ENCODE peak calls at places on chromosomes 12 and 14, in four cellular contexts. R, H, K and L are unnamed samples.
A peak's percentile ranks its signal among the peaks of the same experiment; 100 is the strongest.

GRCh38 chr12:119200601-119201000 is 21.9 kb downstream of the HSPB8 start:
- DNase-seq in R (no peak), H (no peak), K (no peak), L (no peak)

GRCh38 chr12:64824500-64825142 is at the start of gene TBC1D30:
- DNase-seq in R (no peak), H (no peak), K (peak; percentile 25), L (peak; percentile 84)

GRCh38 chr12:121518656-121519055 is 62.2 kb downstream of the KDM2B start:
- DNase-seq in R (no peak), H (no peak), K (no peak), L (no peak)

GRCh38 chr12:44433647-44434046 is 442.5 kb downstream of the NELL2 start:
- DNase-seq in R (no peak), H (no peak), K (no peak), L (no peak)

GRCh38 chr12:117533687-117534086 is 172.3 kb upstream of the NOS1 start:
- DNase-seq in H (no peak), K (peak; percentile 43), R (no peak), L (no peak)

GRCh38 chr12:108515916-108516315 is 839 bp downstream of the FICD start:
- DNase-seq in H (no peak), K (no peak), R (no peak), L (peak; percentile 51)

GRCh38 chr14:36940476-36940875 is 231.9 kb downstream of the SLC25A21 start:
- DNase-seq in K (no peak), R (no peak), H (no peak), L (no peak)

GRCh38 chr12:107925125-107925524 is 150.6 kb downstream of the ASCL4 start:
- DNase-seq in H (no peak), R (no peak), K (no peak), L (no peak)

GRCh38 chr14:47269788-47270492 is 405.5 kb downstream of the MDGA2 start:
- DNase-seq in R (no peak), H (no peak), K (no peak), L (no peak)

GRCh38 chr14:71336488-71337192 is 429.4 kb downstream of the PCNX1 start:
- DNase-seq in H (no peak), R (no peak), K (no peak), L (no peak)

GRCh38 chr14:100741956-100742355 is 15.3 kb downstream of the DLK1 start:
- DNase-seq in R (no peak), K (no peak), H (no peak), L (no peak)

GRCh38 chr12:25071366-25071765 is 122.5 kb upstream of the BCAT1 start:
- DNase-seq in H (no peak), K (no peak), R (no peak), L (no peak)

GRCh38 chr14:53855574-53855973 is 101.1 kb downstream of the BMP4 start:
- DNase-seq in K (no peak), R (no peak), H (no peak), L (no peak)

GRCh38 chr14:103561381-103562134 is 899 bp downstream of the BAG5 start:
- DNase-seq in H (peak; percentile 40), R (no peak), K (peak; percentile 59), L (no peak)

GRCh38 chr14:70034257-70034656 is 154.5 kb downstream of the SLC8A3 start:
- DNase-seq in H (no peak), K (no peak), R (no peak), L (no peak)

GRCh38 chr14:23299558-23299957 is 3.1 kb downstream of the PPP1R3E start:
- DNase-seq in R (no peak), K (no peak), H (no peak), L (no peak)

GRCh38 chr14:80211143-80212024 is at the start of gene DIO2:
- DNase-seq in H (peak; percentile 42), K (peak; percentile 40), R (no peak), L (no peak)

GRCh38 chr12:58745348-58746125 is 174.8 kb downstream of the LRIG3 start:
- DNase-seq in H (no peak), R (no peak), K (no peak), L (no peak)

GRCh38 chr12:51773145-51773869 is 75.2 kb downstream of the FIGNL2 start:
- DNase-seq in K (no peak), H (no peak), R (no peak), L (no peak)

GRCh38 chr12:938810-939209 is 10.7 kb downstream of the RAD52 start:
- DNase-seq in R (no peak), H (no peak), K (no peak), L (no peak)

GRCh38 chr14:79705126-79705894 is 506.0 kb downstream of the DIO2 start:
- DNase-seq in K (no peak), R (no peak), H (no peak), L (no peak)

GRCh38 chr12:51785906-51786305 is 62.6 kb downstream of the FIGNL2 start:
- DNase-seq in K (no peak), R (no peak), H (no peak), L (no peak)

GRCh38 chr14:83940253-83940652 is 1589.7 kb upstream of the FLRT2 start:
- DNase-seq in K (no peak), R (no peak), H (no peak), L (no peak)

GRCh38 chr12:541676-542289 is 82.0 kb downstream of the B4GALNT3 start:
- DNase-seq in K (no peak), H (no peak), R (no peak), L (no peak)

GRCh38 chr12:7157391-7157790 is 27.2 kb downstream of the CLSTN3 start:
- DNase-seq in K (no peak), H (no peak), R (no peak), L (no peak)

GRCh38 chr12:47210776-47211175 is 131.0 kb upstream of the AMIGO2 start:
- DNase-seq in K (no peak), R (no peak), H (no peak), L (no peak)

GRCh38 chr12:121209221-121209620 is 708 bp upstream of the P2RX4 start:
- DNase-seq in K (no peak), H (no peak), R (no peak), L (no peak)

GRCh38 chr14:30656190-30656632 is 34.1 kb downstream of the SCFD1 start:
- DNase-seq in R (no peak), H (no peak), K (no peak), L (no peak)

GRCh38 chr14:29637406-29637805 is 290.2 kb downstream of the PRKD1 start:
- DNase-seq in H (peak; percentile 46), K (no peak), R (peak; percentile 79), L (no peak)

GRCh38 chr14:104876251-104876699 is 11.2 kb downstream of the CEP170B start:
- DNase-seq in K (peak; percentile 18), H (no peak), R (no peak), L (no peak)

GRCh38 chr12:104319918-104320626 is 16.5 kb downstream of the EID3 start:
- DNase-seq in H (no peak), K (no peak), R (no peak), L (no peak)

GRCh38 chr14:103427485-103428443 is 42.5 kb downstream of the MARK3 start:
- DNase-seq in H (no peak), K (no peak), R (no peak), L (no peak)

GRCh38 chr12:38892090-38892786 is 13.2 kb downstream of the CPNE8 start:
- DNase-seq in H (no peak), R (no peak), K (no peak), L (no peak)

GRCh38 chr14:22822619-22823551 is 6.8 kb upstream of the MRPL52 start:
- DNase-seq in H (peak; percentile 81), K (peak; percentile 81), R (peak; percentile 64), L (peak; percentile 93)

GRCh38 chr14:55097894-55098560 is 31.0 kb upstream of the LGALS3 start:
- DNase-seq in H (peak; percentile 77), K (no peak), R (no peak), L (no peak)

GRCh38 chr12:23694920-23695319 is 254.6 kb downstream of the SOX5 start:
- DNase-seq in H (no peak), K (no peak), R (no peak), L (no peak)

DNA sequence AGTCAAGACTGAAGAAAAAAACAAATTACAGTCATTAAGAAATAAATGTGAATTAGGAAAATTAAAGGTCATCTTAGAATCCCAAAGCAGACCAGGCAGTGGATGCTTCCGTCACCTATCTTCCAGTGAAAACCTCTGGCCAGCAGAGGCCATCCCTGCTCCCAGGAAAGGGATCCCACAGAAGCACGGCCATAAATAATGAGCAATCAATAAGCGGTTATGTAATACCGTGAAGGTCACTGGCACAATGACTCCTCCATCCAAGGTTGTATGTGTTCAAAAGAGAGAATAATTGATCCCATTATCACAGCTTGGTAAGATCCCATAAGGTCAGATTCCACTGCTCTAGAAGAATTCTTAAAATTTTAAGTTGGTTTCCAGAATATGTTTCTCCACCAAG is 85.7 kb downstream of the PPP2R5E start:
- DNase-seq in R (no peak), K (no peak), H (no peak), L (no peak)
- TF ChIP-seq CTCF in R (no peak), K (no peak), H (no peak), L (no peak)

DNA sequence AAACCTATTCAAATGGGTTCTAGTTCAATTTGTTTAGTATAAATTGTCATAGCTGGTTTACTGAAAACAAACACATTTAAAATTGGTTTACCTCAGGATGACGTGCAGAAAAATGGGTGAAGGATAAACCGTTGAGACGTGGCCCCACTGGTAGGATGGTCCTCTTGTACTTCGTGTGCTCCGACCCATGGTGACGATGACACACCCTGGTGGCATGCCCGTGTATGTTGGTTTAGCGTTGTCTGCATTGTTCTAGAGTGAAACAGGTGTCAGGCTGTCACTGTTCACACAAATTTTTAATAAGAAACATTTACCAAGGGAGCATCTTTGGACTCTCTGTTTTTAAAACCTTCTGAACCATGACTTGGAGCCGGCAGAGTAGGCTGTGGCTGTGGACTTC is 8.3 kb downstream of the CALM1 start:
- DNase-seq in K (no peak), R (no peak), H (no peak), L (no peak)
- TF ChIP-seq CTCF in K (no peak), R (no peak), H (no peak), L (no peak)

GRCh38 chr12:114134922-114135321 is 168.8 kb upstream of the RBM19 start:
- DNase-seq in K (no peak), R (no peak), H (no peak), L (no peak)

GRCh38 chr12:114136656-114137055 is 170.5 kb upstream of the RBM19 start:
- DNase-seq in H (no peak), K (no peak), R (no peak), L (no peak)

DNA sequence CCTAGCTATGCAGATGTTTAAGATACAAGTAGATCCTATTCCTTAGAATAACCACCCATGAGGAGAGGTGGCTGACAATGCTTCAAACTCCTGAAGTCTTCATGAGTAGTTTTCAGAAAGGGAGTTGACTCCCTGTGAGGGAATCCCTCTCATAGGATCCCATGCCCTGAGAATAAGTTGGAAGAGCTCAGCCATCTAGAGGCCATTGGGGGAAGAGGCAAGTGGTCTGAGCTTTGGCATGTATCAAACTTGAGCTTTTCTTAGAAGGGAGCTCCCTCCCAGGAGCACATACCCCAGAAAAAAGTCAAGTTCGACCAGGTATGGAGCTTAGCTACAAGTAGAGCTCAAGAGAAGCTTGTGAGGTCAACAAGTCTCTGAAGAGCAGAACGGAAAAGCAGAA is 165.7 kb upstream of the RBM19 start:
- DNase-seq in H (no peak), R (no peak), K (no peak), L (no peak)
- TF ChIP-seq CTCF in H (no peak), R (no peak), K (no peak), L (no peak)

GRCh38 chr12:53917126-53917525 is 21.5 kb upstream of the HOXC13 start:
- DNase-seq in H (no peak), R (no peak), K (no peak), L (no peak)
- TF ChIP-seq CTCF in H (no peak), R (no peak), K (no peak), L (no peak)

GRCh38 chr12:128823216-128823915 is 392 bp downstream of the SLC15A4 start:
- DNase-seq in H (peak; percentile 53), K (no peak), R (no peak), L (no peak)
- TF ChIP-seq CTCF in H (no peak), K (no peak), R (no peak), L (no peak)

GRCh38 chr12:65840793-65841670 is 16.7 kb downstream of the HMGA2 start:
- DNase-seq in K (no peak), R (no peak), H (no peak), L (no peak)
- TF ChIP-seq CTCF in K (no peak), R (no peak), H (no peak), L (no peak)